ENCODE peak calls at places on chromosomes 6 and 20, in nine cellular contexts. Y, C, D, P, S, O, Z, F and V are unnamed samples.

GRCh38 chr20:57548177-57549058 is 12.5 kb upstream of the PCK1 start:
- DNase-seq in Y (no peak), C (no peak), D (peak), P (no peak), S (no peak), O (no peak), Z (no peak), F (peak), V (no peak)

GRCh38 chr6:118768904-118769325 is 117.5 kb upstream of the CEP85L start:
- DNase-seq in Y (no peak), C (no peak), D (no peak), P (no peak), S (no peak), O (no peak), Z (no peak), F (peak), V (no peak)

GRCh38 chr6:149328083-149328482 is 10.6 kb downstream of the TAB2 start:
- DNase-seq in Y (no peak), C (no peak), D (no peak), P (no peak), S (no peak), O (no peak), Z (no peak), F (no peak), V (no peak)

GRCh38 chr6:57190140-57190539 is 18.0 kb downstream of the BAG2 start:
- DNase-seq in Y (no peak), C (no peak), D (peak), P (no peak), S (no peak), O (no peak), Z (peak), F (peak), V (no peak)

GRCh38 chr20:54209216-54209813 is 1.4 kb downstream of the PFDN4 start:
- DNase-seq in Y (no peak), C (no peak), D (no peak), P (no peak), S (no peak), O (no peak), Z (no peak), F (peak), V (no peak)

GRCh38 chr6:72820906-72821305 is 199.0 kb downstream of the KCNQ5 start:
- DNase-seq in Y (no peak), C (no peak), D (no peak), P (no peak), S (no peak), O (no peak), Z (no peak), F (no peak), V (no peak)

GRCh38 chr20:10434832-10435812 is at the start of gene SLX4IP:
- DNase-seq in Y (peak), C (peak), D (peak), P (peak), S (peak), O (peak), Z (peak), F (peak), V (peak)

GRCh38 chr6:170524188-170524535 is 28.9 kb downstream of the PSMB1 start:
- DNase-seq in Y (no peak), C (no peak), D (no peak), P (no peak), S (no peak), O (no peak), Z (no peak), F (no peak), V (no peak)

GRCh38 chr6:15017251-15017650 is 228.6 kb upstream of the JARID2 start:
- DNase-seq in Y (no peak), C (peak), D (peak), P (no peak), S (no peak), O (peak), Z (peak), F (peak), V (no peak)

GRCh38 chr6:827431-827830 is 134.5 kb upstream of the EXOC2 start:
- DNase-seq in Y (no peak), C (no peak), D (no peak), P (no peak), S (peak), O (no peak), Z (no peak), F (no peak), V (no peak)

GRCh38 chr6:157964139-157964538 is 17.5 kb upstream of the SYNJ2 start:
- DNase-seq in Y (no peak), C (no peak), D (peak), P (no peak), S (no peak), O (no peak), Z (no peak), F (peak), V (no peak)

GRCh38 chr6:41675992-41676391 is 37.7 kb downstream of the MDFI start:
- DNase-seq in Y (no peak), C (no peak), D (no peak), P (no peak), S (no peak), O (no peak), Z (no peak), F (no peak), V (no peak)

GRCh38 chr20:49405062-49405683 is 77.3 kb downstream of the KCNB1 start:
- DNase-seq in Y (no peak), C (no peak), D (no peak), P (no peak), S (no peak), O (no peak), Z (no peak), F (no peak), V (no peak)

GRCh38 chr20:57342829-57343228 is 8.2 kb upstream of the RAE1 start:
- DNase-seq in Y (no peak), C (no peak), D (peak), P (no peak), S (no peak), O (no peak), Z (peak), F (peak), V (no peak)

GRCh38 chr6:90107721-90108364 is 188.8 kb downstream of the BACH2 start:
- DNase-seq in Y (no peak), C (no peak), D (no peak), P (no peak), S (peak), O (no peak), Z (no peak), F (no peak), V (no peak)